ENCODE peak calls at places on chromosome 11, in ten cellular contexts. D is heart left ventricle; G is fibroblast of lung; Q is left ventricle myocardium inferior; P is Caco-2; H is CD8-positive, alpha-beta T cell; V is dorsolateral prefrontal cortex; I is progenitor cell of endocrine pancreas; L is AG09319; X is mucosa of descending colon. C is an unnamed sample.

GRCh38 chr11:93570759-93571413 is 27.7 kb upstream of the SMCO4 start:
- DNase-seq in P (peak), X (no peak), Q (no peak), L (no peak), H (no peak), D (no peak), G (peak), V (no peak), I (no peak), C (no peak)

GRCh38 chr11:104033134-104033533 is 3.3 kb upstream of the DDI1 start:
- DNase-seq in Q (no peak), L (peak), H (no peak), I (no peak), D (no peak), V (no peak), P (peak), X (no peak), G (peak), C (no peak)

GRCh38 chr11:110196241-110196754 is 100.1 kb downstream of the RDX start:
- DNase-seq in Q (no peak), X (no peak), I (no peak), G (peak), D (no peak), P (peak), V (no peak), L (peak), H (no peak), C (no peak)

GRCh38 chr11:94493146-94493442 is 550 bp downstream of the MRE11 start:
- DNase-seq in X (no peak), D (no peak), V (no peak), Q (no peak), L (no peak), H (no peak), G (no peak), P (no peak), I (no peak), C (no peak)

GRCh38 chr11:117302228-117302627 is 11.1 kb downstream of the BACE1-AS start:
- DNase-seq in H (no peak), L (no peak), Q (no peak), V (no peak), I (no peak), D (no peak), X (no peak), P (no peak), G (no peak), C (no peak)

GRCh38 chr11:1939006-1939626 is 8.0 kb upstream of the MRPL23 start:
- DNase-seq in Q (no peak), X (peak), L (no peak), V (no peak), I (peak), P (peak), D (peak), G (no peak), H (no peak), C (no peak)

GRCh38 chr11:13966486-13966885 is 4.0 kb downstream of the SPON1 start:
- DNase-seq in D (no peak), G (no peak), X (no peak), L (no peak), H (no peak), Q (no peak), P (no peak), I (no peak), V (no peak), C (no peak)

GRCh38 chr11:84261707-84262106 is 975.5 kb upstream of the CCDC90B start:
- DNase-seq in L (no peak), V (no peak), X (no peak), H (no peak), P (no peak), D (no peak), Q (no peak), I (no peak), G (no peak), C (no peak)

GRCh38 chr11:75371930-75372876 is 20.7 kb upstream of the ARRB1 start:
- DNase-seq in P (peak), X (no peak), Q (no peak), V (no peak), G (peak), L (no peak), I (no peak), D (no peak), H (no peak), C (no peak)

GRCh38 chr11:3939651-3940190 is 84.3 kb downstream of the STIM1 start:
- DNase-seq in Q (no peak), D (no peak), P (no peak), I (no peak), G (peak), X (no peak), L (no peak), V (no peak), H (no peak), C (no peak)

GRCh38 chr11:41119484-41119883 is 340.0 kb downstream of the LRRC4C start:
- DNase-seq in H (no peak), I (no peak), X (no peak), V (no peak), P (no peak), D (no peak), G (no peak), L (no peak), Q (no peak), C (no peak)

GRCh38 chr11:3222003-3222855 is 3.6 kb upstream of the MRGPRG start:
- DNase-seq in I (no peak), P (no peak), Q (no peak), H (no peak), L (no peak), V (no peak), G (no peak), X (no peak), D (no peak), C (no peak)

GRCh38 chr11:79160786-79161403 is 279.9 kb downstream of the TENM4 start:
- DNase-seq in G (peak), I (no peak), P (peak), D (no peak), Q (no peak), L (no peak), V (no peak), H (no peak), X (no peak), C (no peak)

GRCh38 chr11:131978351-131978750 is 607.9 kb downstream of the NTM start:
- DNase-seq in X (no peak), Q (no peak), V (no peak), L (no peak), H (no peak), I (no peak), P (no peak), G (no peak), D (no peak), C (no peak)

GRCh38 chr11:98740335-98740734 is 280.4 kb upstream of the CNTN5 start:
- DNase-seq in H (no peak), V (no peak), D (no peak), P (no peak), Q (no peak), G (peak), L (no peak), I (no peak), X (no peak), C (no peak)

GRCh38 chr11:70027451-70027850 is 50.7 kb upstream of the ANO1 start:
- DNase-seq in H (no peak), L (no peak), D (no peak), P (no peak), G (no peak), I (no peak), V (no peak), Q (no peak), X (no peak), C (no peak)

GRCh38 chr11:87036756-87037449 is 831 bp upstream of the TMEM135 start:
- DNase-seq in D (no peak), G (no peak), V (no peak), X (no peak), H (no peak), L (no peak), P (peak), I (peak), Q (no peak), C (peak)

GRCh38 chr11:67242548-67242947 is 23.7 kb upstream of the GRK2 start:
- DNase-seq in P (no peak), I (no peak), Q (no peak), V (no peak), L (no peak), H (no peak), G (no peak), D (no peak), X (no peak), C (no peak)

GRCh38 chr11:67238894-67239794 is 27.1 kb upstream of the GRK2 start:
- DNase-seq in Q (no peak), L (no peak), D (no peak), X (no peak), P (no peak), H (no peak), I (no peak), V (no peak), G (peak), C (no peak)

GRCh38 chr11:67240575-67241389 is 25.5 kb upstream of the GRK2 start:
- DNase-seq in X (peak), L (peak), D (no peak), G (peak), H (peak), V (no peak), P (peak), Q (peak), I (no peak), C (peak)

GRCh38 chr11:67237574-67237973 is 28.7 kb upstream of the GRK2 start:
- DNase-seq in H (no peak), L (no peak), Q (no peak), X (no peak), P (no peak), G (no peak), I (no peak), D (no peak), V (no peak), C (no peak)

DNA sequence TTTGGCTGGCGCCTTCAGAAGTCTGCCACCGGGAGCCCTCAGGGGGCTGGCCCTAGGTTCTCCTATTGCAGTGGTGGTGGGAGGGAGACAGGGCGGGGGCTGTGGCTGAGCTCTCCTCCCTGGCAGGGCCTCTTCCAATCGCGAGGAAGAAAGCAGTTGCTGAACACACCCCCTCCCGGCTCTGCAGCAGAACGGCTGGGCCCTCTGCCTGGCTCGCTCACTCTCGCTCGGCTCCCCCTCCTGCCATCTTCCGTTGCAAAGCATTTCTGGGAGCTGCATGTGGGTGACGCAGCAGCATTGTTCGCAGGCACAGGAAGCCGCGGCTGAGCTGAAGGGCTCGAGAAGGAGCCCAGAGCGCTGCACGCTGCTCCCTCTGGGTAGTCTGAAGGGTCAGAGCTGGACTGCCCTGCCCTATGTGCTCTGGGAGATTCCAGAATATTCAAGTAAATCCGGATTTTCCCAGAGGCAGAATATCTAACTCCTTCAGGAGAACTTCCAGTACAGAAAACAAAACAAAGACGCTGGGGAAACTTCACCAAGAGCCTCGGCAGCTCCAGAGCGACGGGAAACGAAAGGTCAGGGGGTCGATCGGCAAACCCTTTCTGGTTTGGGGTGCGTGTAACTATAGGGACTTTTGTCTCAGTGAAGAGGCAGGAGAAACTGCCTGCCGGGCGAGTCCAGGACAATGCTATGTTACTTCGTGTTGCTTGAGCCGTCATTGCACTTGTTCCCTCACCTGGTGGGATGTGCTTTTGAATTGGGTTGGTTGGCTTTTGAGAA is 26.3 kb upstream of the GRK2 start:
- DNase-seq in L (peak), I (peak), P (peak), X (peak), D (peak), H (peak), V (peak), G (peak), Q (peak), C (peak)
- TF ChIP-seq CTCF in L (no peak), I (no peak), P (no peak), X (peak), D (peak), H (no peak), V (peak), G (no peak), Q (peak), C (peak)

GRCh38 chr11:134253189-134253993 is at the start of the genes ACAD8 and THYN1:
- DNase-seq in V (peak), X (peak), H (peak), I (peak), D (peak), G (peak), L (peak), Q (peak), P (peak), C (peak)
- TF ChIP-seq CTCF in V (peak), X (peak), H (no peak), I (peak), D (peak), G (peak), L (peak), Q (peak), P (peak), C (no peak)

GRCh38 chr11:124069429-124070401 is 28.6 kb upstream of the OR10G7 start:
- DNase-seq in Q (no peak), G (peak), X (peak), L (peak), H (no peak), V (no peak), P (peak), D (no peak), I (peak), C (no peak)

GRCh38 chr11:124072147-124072546 is 31.0 kb upstream of the OR10G7 start:
- DNase-seq in G (no peak), L (no peak), P (no peak), D (no peak), Q (no peak), V (no peak), I (no peak), H (no peak), X (no peak), C (no peak)

GRCh38 chr11:124070906-124071621 is 29.9 kb upstream of the OR10G7 start:
- DNase-seq in P (peak), H (peak), L (peak), D (peak), Q (peak), X (peak), G (peak), I (peak), V (no peak), C (peak)

GRCh38 chr11:124068711-124069110 is 27.6 kb upstream of the OR10G7 start:
- DNase-seq in L (no peak), H (no peak), X (no peak), P (no peak), G (no peak), I (no peak), Q (no peak), V (no peak), D (no peak), C (no peak)

DNA sequence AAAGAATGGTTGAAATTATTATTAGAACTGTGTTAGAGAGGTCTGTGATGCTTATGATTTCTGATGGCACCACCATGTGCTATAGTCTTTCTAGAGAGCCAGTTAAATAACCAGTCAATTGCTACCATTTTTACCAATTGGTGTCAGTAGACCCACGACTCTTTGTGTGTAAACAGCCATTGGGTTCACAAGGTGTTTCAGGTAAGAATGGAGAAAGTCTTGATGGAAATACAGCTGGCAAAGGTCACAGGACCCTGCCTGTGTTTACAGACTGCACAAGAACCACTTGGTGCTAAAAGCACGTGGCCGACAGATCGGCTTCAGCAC is 30.5 kb upstream of the OR10G7 start:
- DNase-seq in H (no peak), Q (no peak), P (no peak), G (no peak), V (no peak), D (no peak), I (no peak), L (no peak), X (no peak), C (no peak)
- TF ChIP-seq CTCF in H (no peak), Q (peak), P (no peak), G (no peak), V (no peak), D (no peak), I (no peak), L (no peak), X (no peak), C (no peak)

GRCh38 chr11:122681731-122682130 is 26.2 kb downstream of the UBASH3B start:
- DNase-seq in G (no peak), H (no peak), D (no peak), L (no peak), Q (no peak), P (no peak), X (no peak), V (no peak), I (no peak), C (no peak)
- TF ChIP-seq CTCF in G (no peak), H (no peak), D (no peak), L (no peak), Q (no peak), P (no peak), X (no peak), V (no peak), I (no peak), C (no peak)

GRCh38 chr11:27213232-27213660 is 149.8 kb downstream of the CCDC34 start:
- DNase-seq in L (peak), P (no peak), Q (no peak), G (peak), I (no peak), H (no peak), V (no peak), X (no peak), D (no peak), C (no peak)

GRCh38 chr11:27212248-27212780 is 150.7 kb downstream of the CCDC34 start:
- DNase-seq in H (no peak), P (no peak), D (no peak), X (no peak), I (no peak), G (no peak), V (no peak), L (no peak), Q (no peak), C (no peak)

GRCh38 chr11:27210509-27210908 is 152.5 kb downstream of the CCDC34 start:
- DNase-seq in X (no peak), H (no peak), P (no peak), D (no peak), V (no peak), Q (no peak), G (no peak), L (no peak), I (no peak), C (no peak)

GRCh38 chr11:27209562-27210005 is 153.4 kb downstream of the CCDC34 start:
- DNase-seq in Q (peak), G (peak), L (no peak), P (peak), D (no peak), H (no peak), I (no peak), V (no peak), X (no peak), C (no peak)

GRCh38 chr11:27211370-27212127 is 151.5 kb downstream of the CCDC34 start:
- DNase-seq in Q (peak), V (no peak), L (no peak), D (no peak), P (peak), G (no peak), H (no peak), X (no peak), I (no peak), C (no peak)
- TF ChIP-seq CTCF in Q (peak), V (peak), L (peak), D (peak), P (peak), G (peak), H (no peak), X (no peak), I (peak), C (peak)

GRCh38 chr11:57461841-57462489 is 1.6 kb downstream of the RTN4RL2 start:
- DNase-seq in H (no peak), P (no peak), I (no peak), L (no peak), Q (no peak), G (no peak), X (peak), D (no peak), V (no peak), C (no peak)

GRCh38 chr11:57459112-57460016 is 964 bp upstream of the RTN4RL2 start:
- DNase-seq in G (no peak), X (peak), V (no peak), L (no peak), D (no peak), Q (no peak), P (no peak), I (no peak), H (peak), C (peak)

GRCh38 chr11:57458410-57459111 is 1.8 kb upstream of the RTN4RL2 start:
- DNase-seq in V (peak), G (no peak), I (peak), Q (peak), D (peak), H (peak), X (peak), P (peak), L (no peak), C (peak)

GRCh38 chr11:57460756-57461749 is 725 bp downstream of the RTN4RL2 start:
- DNase-seq in G (no peak), Q (no peak), H (no peak), V (no peak), D (no peak), P (no peak), X (peak), L (no peak), I (no peak), C (peak)

GRCh38 chr11:57460017-57460755 is at the start of gene RTN4RL2:
- DNase-seq in X (no peak), G (peak), L (no peak), Q (peak), V (no peak), H (peak), P (peak), D (peak), I (peak), C (peak)
- TF ChIP-seq CTCF in X (no peak), G (peak), L (no peak), Q (peak), V (peak), H (no peak), P (peak), D (peak), I (peak), C (peak)

GRCh38 chr11:102398297-102398696 is 51.3 kb downstream of the BIRC2 start:
- DNase-seq in D (no peak), L (no peak), G (no peak), P (no peak), V (no peak), X (no peak), Q (no peak), H (no peak), I (no peak), C (no peak)
- TF ChIP-seq CTCF in D (no peak), L (no peak), G (no peak), P (no peak), V (no peak), X (no peak), Q (no peak), H (no peak), I (no peak), C (no peak)

GRCh38 chr11:113387605-113388211 is at the start of gene ANKK1:
- DNase-seq in D (no peak), Q (no peak), V (no peak), G (no peak), I (peak), X (no peak), H (no peak), P (peak), L (no peak), C (no peak)
- TF ChIP-seq CTCF in D (peak), Q (peak), V (no peak), G (peak), I (peak), X (peak), H (no peak), P (peak), L (peak), C (peak)

DNA sequence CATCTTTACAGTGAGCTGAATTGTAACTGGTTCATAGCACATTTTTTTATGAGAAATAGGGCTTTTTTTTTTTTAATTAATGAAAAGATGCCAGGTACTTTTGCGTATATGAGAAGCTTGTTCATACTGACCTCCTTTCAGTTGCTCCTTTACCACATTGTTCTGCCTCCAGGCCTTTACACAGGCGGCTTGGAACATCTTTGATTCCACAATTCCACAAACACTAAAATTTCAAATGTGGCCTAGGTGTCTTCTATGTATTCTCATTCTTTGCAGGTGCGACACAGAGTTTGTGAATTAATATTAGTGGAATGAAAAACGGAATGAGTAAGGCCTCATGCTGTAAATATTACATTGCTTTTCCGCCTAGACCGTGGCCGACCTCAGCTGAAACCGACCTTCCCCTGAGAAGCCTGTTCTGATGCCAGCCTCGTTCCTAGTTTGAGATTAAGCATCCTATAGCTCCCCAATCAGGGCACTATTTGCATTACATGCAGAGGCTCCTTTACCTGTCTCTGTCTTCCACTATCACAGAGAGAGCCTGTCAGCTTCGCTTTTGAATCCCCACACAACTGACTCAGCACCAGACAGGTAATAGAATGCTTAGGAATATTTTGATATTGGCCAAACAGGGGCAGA is 125.8 kb downstream of the LDLRAD3 start:
- DNase-seq in P (peak), G (no peak), X (no peak), D (no peak), V (no peak), I (no peak), H (no peak), Q (no peak), L (no peak), C (no peak)
- TF ChIP-seq CTCF in P (peak), G (no peak), X (no peak), D (no peak), V (peak), I (peak), H (no peak), Q (no peak), L (no peak), C (no peak)